ENCODE peak calls at places on chromosome 15, in seven cellular contexts. One of them, this sample, is unnamed.

GRCh38 chr15:74610302-74610951 is 5.2 kb upstream of the CLK3 start:
- DNase-seq in adrenal gland: no peak
- DNase-seq in foreskin fibroblast: peak; percentile 48
- DNase-seq in Caco-2: no peak
- DNase-seq in glutamatergic neuron: peak; percentile 65
- DNase-seq in HFFc6: no peak
- DNase-seq in GM12865: no peak
- DNase-seq in this sample: no peak

GRCh38 chr15:98419173-98419814 is 229.0 kb upstream of the IGF1R start:
- DNase-seq in adrenal gland: no peak
- DNase-seq in foreskin fibroblast: no peak
- DNase-seq in Caco-2: no peak
- DNase-seq in glutamatergic neuron: no peak
- DNase-seq in HFFc6: no peak
- DNase-seq in GM12865: no peak
- DNase-seq in this sample: no peak

GRCh38 chr15:59329570-59330350 is 42.9 kb downstream of the MYO1E start:
- DNase-seq in adrenal gland: no peak
- DNase-seq in foreskin fibroblast: peak; percentile 35
- DNase-seq in Caco-2: peak; percentile 65
- DNase-seq in glutamatergic neuron: no peak
- DNase-seq in HFFc6: no peak
- DNase-seq in GM12865: no peak
- DNase-seq in this sample: no peak

GRCh38 chr15:77481670-77482069 is 61.0 kb downstream of the HMG20A start:
- DNase-seq in adrenal gland: no peak
- DNase-seq in foreskin fibroblast: peak; percentile 69
- DNase-seq in Caco-2: no peak
- DNase-seq in glutamatergic neuron: no peak
- DNase-seq in HFFc6: peak; percentile 40
- DNase-seq in GM12865: no peak
- DNase-seq in this sample: no peak

GRCh38 chr15:89399390-89400120 is 64.9 kb upstream of the POLG start:
- DNase-seq in adrenal gland: no peak
- DNase-seq in foreskin fibroblast: no peak
- DNase-seq in Caco-2: peak; percentile 16
- DNase-seq in glutamatergic neuron: peak; percentile 76
- DNase-seq in HFFc6: no peak
- DNase-seq in GM12865: peak; percentile 79
- DNase-seq in this sample: peak; percentile 89

GRCh38 chr15:63332367-63333078 is 49.1 kb downstream of the CA12 start:
- DNase-seq in adrenal gland: peak; percentile 40
- DNase-seq in foreskin fibroblast: peak; percentile 96
- DNase-seq in Caco-2: no peak
- DNase-seq in glutamatergic neuron: no peak
- DNase-seq in HFFc6: peak; percentile 84
- DNase-seq in GM12865: no peak
- DNase-seq in this sample: no peak

GRCh38 chr15:29701151-29701550 is 121.1 kb downstream of the TJP1 start:
- DNase-seq in adrenal gland: no peak
- DNase-seq in foreskin fibroblast: no peak
- DNase-seq in Caco-2: no peak
- DNase-seq in glutamatergic neuron: no peak
- DNase-seq in HFFc6: no peak
- DNase-seq in GM12865: no peak
- DNase-seq in this sample: no peak

GRCh38 chr15:67850995-67851535 is 11.2 kb upstream of the RNU6-1 start:
- DNase-seq in adrenal gland: no peak
- DNase-seq in foreskin fibroblast: peak; percentile 40
- DNase-seq in Caco-2: no peak
- DNase-seq in glutamatergic neuron: no peak
- DNase-seq in HFFc6: no peak
- DNase-seq in GM12865: peak; percentile 55
- DNase-seq in this sample: no peak

GRCh38 chr15:89130194-89130593 is 41.9 kb downstream of the ABHD2 start:
- DNase-seq in adrenal gland: no peak
- DNase-seq in foreskin fibroblast: no peak
- DNase-seq in Caco-2: no peak
- DNase-seq in glutamatergic neuron: no peak
- DNase-seq in HFFc6: no peak
- DNase-seq in GM12865: peak; percentile 15
- DNase-seq in this sample: peak; percentile 43

GRCh38 chr15:88681610-88682221 is 42.9 kb downstream of the ISG20 start:
- DNase-seq in adrenal gland: no peak
- DNase-seq in foreskin fibroblast: no peak
- DNase-seq in Caco-2: peak; percentile 34
- DNase-seq in glutamatergic neuron: no peak
- DNase-seq in HFFc6: no peak
- DNase-seq in GM12865: no peak
- DNase-seq in this sample: no peak

GRCh38 chr15:47429376-47429775 is 287.9 kb upstream of the SEMA6D start:
- DNase-seq in adrenal gland: no peak
- DNase-seq in foreskin fibroblast: no peak
- DNase-seq in Caco-2: no peak
- DNase-seq in glutamatergic neuron: no peak
- DNase-seq in HFFc6: no peak
- DNase-seq in GM12865: no peak
- DNase-seq in this sample: no peak

GRCh38 chr15:31975446-31976229 is 54.7 kb upstream of the CHRNA7 start:
- DNase-seq in adrenal gland: no peak
- DNase-seq in foreskin fibroblast: peak; percentile 24
- DNase-seq in Caco-2: no peak
- DNase-seq in glutamatergic neuron: peak; percentile 36
- DNase-seq in HFFc6: no peak
- DNase-seq in GM12865: no peak
- DNase-seq in this sample: no peak

GRCh38 chr15:100713163-100713867 is 110.9 kb downstream of the ASB7 start:
- DNase-seq in adrenal gland: no peak
- DNase-seq in foreskin fibroblast: peak; percentile 55
- DNase-seq in Caco-2: peak; percentile 68
- DNase-seq in glutamatergic neuron: no peak
- DNase-seq in HFFc6: peak; percentile 70
- DNase-seq in GM12865: no peak
- DNase-seq in this sample: no peak

GRCh38 chr15:90221251-90221900 is 12.4 kb downstream of the CIB1 start:
- DNase-seq in adrenal gland: peak; percentile 84
- DNase-seq in foreskin fibroblast: peak; percentile 92
- DNase-seq in Caco-2: peak; percentile 75
- DNase-seq in glutamatergic neuron: peak; percentile 75
- DNase-seq in HFFc6: peak; percentile 75
- DNase-seq in GM12865: peak; percentile 71
- DNase-seq in this sample: peak; percentile 82

GRCh38 chr15:63535689-63536088 is 31.3 kb downstream of the USP3 start:
- DNase-seq in adrenal gland: no peak
- DNase-seq in foreskin fibroblast: no peak
- DNase-seq in Caco-2: no peak
- DNase-seq in glutamatergic neuron: no peak
- DNase-seq in HFFc6: no peak
- DNase-seq in GM12865: no peak
- DNase-seq in this sample: no peak

GRCh38 chr15:64865998-64866520 is 24.3 kb downstream of the PLEKHO2 start:
- DNase-seq in adrenal gland: no peak
- DNase-seq in foreskin fibroblast: peak; percentile 88
- DNase-seq in Caco-2: no peak
- DNase-seq in glutamatergic neuron: no peak
- DNase-seq in HFFc6: peak; percentile 86
- DNase-seq in GM12865: no peak
- DNase-seq in this sample: no peak

GRCh38 chr15:26037369-26037768 is 174.2 kb upstream of the ATP10A start:
- DNase-seq in adrenal gland: no peak
- DNase-seq in foreskin fibroblast: no peak
- DNase-seq in Caco-2: no peak
- DNase-seq in glutamatergic neuron: no peak
- DNase-seq in HFFc6: no peak
- DNase-seq in GM12865: no peak
- DNase-seq in this sample: no peak

GRCh38 chr15:52790941-52791751 is 1.0 kb upstream of the ONECUT1 start:
- DNase-seq in adrenal gland: no peak
- DNase-seq in foreskin fibroblast: peak; percentile 35
- DNase-seq in Caco-2: no peak
- DNase-seq in glutamatergic neuron: peak; percentile 56
- DNase-seq in HFFc6: no peak
- DNase-seq in GM12865: no peak
- DNase-seq in this sample: no peak
- TF ChIP-seq CTCF in adrenal gland: no peak
- TF ChIP-seq CTCF in foreskin fibroblast: no peak
- TF ChIP-seq CTCF in Caco-2: no peak
- TF ChIP-seq CTCF in glutamatergic neuron: no peak
- TF ChIP-seq CTCF in HFFc6: peak; percentile 40
- TF ChIP-seq CTCF in GM12865: no peak
- TF ChIP-seq CTCF in this sample: no peak

DNA sequence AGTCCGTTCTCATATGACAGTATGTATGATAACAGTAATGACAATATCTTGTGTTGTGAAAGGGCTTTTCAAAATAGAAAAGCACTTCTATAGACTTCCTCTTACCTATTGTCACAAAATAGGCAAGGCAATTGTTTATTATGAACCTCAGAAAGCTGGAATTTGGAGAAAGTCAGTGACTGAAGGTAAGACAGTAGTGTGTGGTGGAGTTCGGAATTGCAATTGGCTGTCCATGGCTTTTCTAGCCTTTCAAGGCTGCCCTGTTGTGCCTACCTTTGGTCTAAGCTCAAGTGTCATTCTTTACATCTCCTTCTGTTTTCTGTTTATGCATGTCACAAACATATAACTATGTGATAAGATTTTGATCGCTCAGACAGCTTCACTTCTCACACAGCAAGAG is 219.3 kb upstream of the NR2E3 start:
- DNase-seq in adrenal gland: no peak
- DNase-seq in foreskin fibroblast: no peak
- DNase-seq in Caco-2: peak; percentile 21
- DNase-seq in glutamatergic neuron: no peak
- DNase-seq in HFFc6: no peak
- DNase-seq in GM12865: no peak
- DNase-seq in this sample: no peak
- TF ChIP-seq CTCF in adrenal gland: peak; percentile 15
- TF ChIP-seq CTCF in foreskin fibroblast: no peak
- TF ChIP-seq CTCF in Caco-2: peak; percentile 23
- TF ChIP-seq CTCF in glutamatergic neuron: peak; percentile 33
- TF ChIP-seq CTCF in HFFc6: no peak
- TF ChIP-seq CTCF in GM12865: no peak
- TF ChIP-seq CTCF in this sample: no peak

GRCh38 chr15:78909160-78909695 is 35.6 kb downstream of the CTSH start:
- DNase-seq in adrenal gland: no peak
- DNase-seq in foreskin fibroblast: no peak
- DNase-seq in Caco-2: no peak
- DNase-seq in glutamatergic neuron: no peak
- DNase-seq in HFFc6: no peak
- DNase-seq in GM12865: no peak
- DNase-seq in this sample: no peak

GRCh38 chr15:78909791-78910228 is 35.0 kb downstream of the CTSH start:
- DNase-seq in adrenal gland: no peak
- DNase-seq in foreskin fibroblast: peak; percentile 71
- DNase-seq in Caco-2: peak; percentile 63
- DNase-seq in glutamatergic neuron: peak; percentile 67
- DNase-seq in HFFc6: peak; percentile 29
- DNase-seq in GM12865: peak; percentile 60
- DNase-seq in this sample: peak; percentile 67

GRCh38 chr15:78904599-78905358 is 32.1 kb downstream of the MORF4L1 start:
- DNase-seq in adrenal gland: no peak
- DNase-seq in foreskin fibroblast: no peak
- DNase-seq in Caco-2: no peak
- DNase-seq in glutamatergic neuron: no peak
- DNase-seq in HFFc6: no peak
- DNase-seq in GM12865: no peak
- DNase-seq in this sample: no peak

GRCh38 chr15:78906310-78906608 is 33.6 kb downstream of the MORF4L1 start:
- DNase-seq in adrenal gland: no peak
- DNase-seq in foreskin fibroblast: peak; percentile 92
- DNase-seq in Caco-2: no peak
- DNase-seq in glutamatergic neuron: no peak
- DNase-seq in HFFc6: peak; percentile 91
- DNase-seq in GM12865: no peak
- DNase-seq in this sample: no peak

GRCh38 chr15:78907577-78907976 is 34.9 kb downstream of the MORF4L1 start:
- DNase-seq in adrenal gland: no peak
- DNase-seq in foreskin fibroblast: no peak
- DNase-seq in Caco-2: peak; percentile 35
- DNase-seq in glutamatergic neuron: no peak
- DNase-seq in HFFc6: no peak
- DNase-seq in GM12865: no peak
- DNase-seq in this sample: no peak
- TF ChIP-seq CTCF in adrenal gland: no peak
- TF ChIP-seq CTCF in foreskin fibroblast: peak; percentile 11
- TF ChIP-seq CTCF in Caco-2: no peak
- TF ChIP-seq CTCF in glutamatergic neuron: peak; percentile 36
- TF ChIP-seq CTCF in HFFc6: peak; percentile 62
- TF ChIP-seq CTCF in GM12865: peak; percentile 21
- TF ChIP-seq CTCF in this sample: peak; percentile 18

DNA sequence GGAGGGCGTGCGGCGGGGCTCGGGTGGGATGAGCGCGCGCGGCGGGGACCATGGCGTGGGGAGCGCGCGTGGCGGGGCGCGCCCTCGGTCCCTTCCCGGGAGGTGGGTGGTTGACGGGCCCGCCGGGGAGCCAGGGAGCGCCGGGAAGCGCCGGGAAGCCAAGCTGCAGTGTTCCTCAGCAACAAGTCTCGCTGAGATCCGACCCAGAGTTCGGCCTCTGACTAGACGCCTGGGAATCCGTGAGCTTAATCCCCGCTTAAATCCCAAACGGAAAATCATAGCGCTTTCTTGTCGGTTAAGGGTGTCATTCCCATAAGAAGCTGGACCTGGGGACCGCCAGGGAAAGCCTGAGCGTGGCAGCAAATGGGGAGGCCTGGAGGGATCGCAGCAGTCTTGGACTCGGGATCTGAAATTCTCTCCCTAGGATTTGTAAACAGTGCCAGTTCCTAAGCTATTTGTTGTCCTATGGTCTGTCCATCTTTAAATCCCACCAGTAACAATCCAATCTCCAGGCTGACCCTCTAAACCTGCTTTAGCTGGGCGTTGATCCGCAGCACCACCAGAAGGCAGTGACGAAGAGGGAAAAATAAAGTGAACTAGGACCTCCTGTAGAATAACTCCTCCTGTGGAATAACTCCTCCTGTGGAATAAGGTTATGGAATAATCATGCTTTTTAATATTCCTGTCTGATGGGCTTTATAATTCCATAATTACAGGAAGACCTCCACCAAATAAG is 560 bp upstream of the NEDD4 start:
- DNase-seq in adrenal gland: no peak
- DNase-seq in foreskin fibroblast: peak; percentile 82
- DNase-seq in Caco-2: no peak
- DNase-seq in glutamatergic neuron: peak; percentile 22
- DNase-seq in HFFc6: peak; percentile 63
- DNase-seq in GM12865: no peak
- DNase-seq in this sample: peak; percentile 34
- TF ChIP-seq CTCF in adrenal gland: no peak
- TF ChIP-seq CTCF in foreskin fibroblast: peak; percentile 11
- TF ChIP-seq CTCF in Caco-2: no peak
- TF ChIP-seq CTCF in glutamatergic neuron: no peak
- TF ChIP-seq CTCF in HFFc6: peak; percentile 5
- TF ChIP-seq CTCF in GM12865: no peak
- TF ChIP-seq CTCF in this sample: no peak